ENCODE peak calls at places on chromosomes 6 and 20, in nine cellular contexts. D is GM12865, Y is fibroblast of villous mesenchyme, H is brain microvascular endothelial cell, F is skeletal muscle cell, J is PC-9, M is foreskin fibroblast, S is left lung, U is fibroblast of mammary gland. L is an unnamed sample.

GRCh38 chr20:38601216-38602184 is at the start of gene ARHGAP40:
- DNase-seq in D (peak; percentile 18), Y (no peak), H (no peak), F (no peak), J (peak; percentile 67), M (peak; percentile 30), S (peak; percentile 79), U (peak; percentile 14), L (no peak)

GRCh38 chr6:52724041-52724405 is 39.3 kb downstream of the GSTA2 start:
- DNase-seq in D (no peak), Y (peak; percentile 56), H (no peak), F (peak; percentile 46), J (no peak), M (peak; percentile 54), S (no peak), U (peak; percentile 91), L (no peak)

GRCh38 chr6:3723966-3724365 is 27.5 kb downstream of the PXDC1 start:
- DNase-seq in D (no peak), Y (no peak), H (peak; percentile 23), F (no peak), J (no peak), M (peak; percentile 60), S (peak; percentile 71), U (no peak), L (no peak)

GRCh38 chr6:6595946-6596345 is 7.4 kb downstream of the LY86 start:
- DNase-seq in D (no peak), Y (no peak), H (no peak), F (no peak), J (peak; percentile 65), M (no peak), S (no peak), U (no peak), L (no peak)

GRCh38 chr6:135464634-135465033 is 32.9 kb downstream of the AHI1 start:
- DNase-seq in D (peak; percentile 48), Y (no peak), H (no peak), F (no peak), J (no peak), M (no peak), S (no peak), U (no peak), L (no peak)

GRCh38 chr20:24633026-24633425 is 163.6 kb downstream of the SYNDIG1 start:
- DNase-seq in D (no peak), Y (no peak), H (no peak), F (no peak), J (no peak), M (peak; percentile 87), S (no peak), U (no peak), L (no peak)

GRCh38 chr6:3427740-3428085 is 29.1 kb downstream of the SLC22A23 start:
- DNase-seq in D (no peak), Y (no peak), H (no peak), F (no peak), J (no peak), M (no peak), S (no peak), U (peak; percentile 57), L (no peak)

GRCh38 chr20:43015566-43015965 is 174.1 kb downstream of the PTPRT start:
- DNase-seq in D (no peak), Y (no peak), H (no peak), F (no peak), J (no peak), M (no peak), S (no peak), U (no peak), L (no peak)

GRCh38 chr6:6218246-6219085 is 102.0 kb downstream of the F13A1 start:
- DNase-seq in D (no peak), Y (peak; percentile 4), H (peak; percentile 2), F (peak; percentile 9), J (no peak), M (peak; percentile 2), S (no peak), U (peak; percentile 75), L (peak; percentile 4)

GRCh38 chr6:15313367-15313766 is 67.5 kb downstream of the JARID2 start:
- DNase-seq in D (peak; percentile 58), Y (no peak), H (no peak), F (no peak), J (no peak), M (no peak), S (no peak), U (no peak), L (no peak)

DNA sequence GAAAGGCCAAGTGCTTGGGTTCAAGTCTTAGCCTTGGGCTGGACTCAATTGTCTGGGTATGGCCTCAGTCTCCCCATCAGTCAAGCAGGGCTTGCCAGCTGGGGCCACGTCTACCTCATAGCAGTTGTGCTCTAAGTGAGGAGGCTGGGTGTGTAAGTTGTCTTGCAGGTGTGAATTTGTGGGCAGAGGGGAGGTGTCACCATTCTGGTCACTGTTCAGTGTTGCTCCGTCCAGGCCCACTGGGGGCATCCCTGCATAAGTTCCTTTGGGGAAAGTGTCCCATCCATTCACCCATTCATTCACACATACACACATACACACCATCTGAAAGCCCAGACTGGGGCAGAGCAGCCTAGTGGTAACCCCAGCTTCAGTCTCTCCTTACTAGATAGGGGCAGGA is 36.3 kb downstream of the TFEB start:
- DNase-seq in D (peak; percentile 46), Y (no peak), H (no peak), F (no peak), J (no peak), M (no peak), S (no peak), U (no peak), L (no peak)
- H3K4me3 ChIP-seq in D (no peak overlapping the region), Y (no peak overlapping the region), H (no peak overlapping the region), F (no peak overlapping the region), J (no peak overlapping the region), M (no peak overlapping the region), S (no peak overlapping the region), U (no peak overlapping the region), L (no peak overlapping the region)

GRCh38 chr20:53872081-53872541 is 198.3 kb downstream of the BCAS1 start:
- DNase-seq in D (peak; percentile 37), Y (no peak), H (no peak), F (no peak), J (no peak), M (peak; percentile 31), S (no peak), U (no peak), L (no peak)
- H3K4me3 ChIP-seq in D (peak overlapping the region; percentile 37), Y (no peak overlapping the region), H (no peak overlapping the region), F (no peak overlapping the region), J (no peak overlapping the region), M (no peak overlapping the region), S (no peak overlapping the region), U (no peak overlapping the region), L (no peak overlapping the region)

GRCh38 chr20:58390659-58391035 is 1.6 kb downstream of the VAPB start:
- DNase-seq in D (no peak), Y (no peak), H (no peak), F (no peak), J (no peak), M (no peak), S (no peak), U (no peak), L (no peak)
- H3K4me3 ChIP-seq in D (peak overlapping the region; percentile 92), Y (peak overlapping the region; percentile 95), H (no peak overlapping the region), F (peak overlapping the region; percentile 83), J (peak overlapping the region; percentile 61), M (peak overlapping the region; percentile 64), S (no peak overlapping the region), U (peak overlapping the region; percentile 84), L (no peak overlapping the region)

GRCh38 chr20:53916173-53916512 is 154.3 kb downstream of the BCAS1 start:
- DNase-seq in D (no peak), Y (no peak), H (no peak), F (no peak), J (no peak), M (no peak), S (no peak), U (no peak), L (no peak)
- H3K4me3 ChIP-seq in D (peak overlapping the region; percentile 25), Y (no peak overlapping the region), H (no peak overlapping the region), F (no peak overlapping the region), J (peak overlapping the region; percentile 51), M (no peak overlapping the region), S (peak overlapping the region; percentile 54), U (peak overlapping the region; percentile 9), L (no peak overlapping the region)

DNA sequence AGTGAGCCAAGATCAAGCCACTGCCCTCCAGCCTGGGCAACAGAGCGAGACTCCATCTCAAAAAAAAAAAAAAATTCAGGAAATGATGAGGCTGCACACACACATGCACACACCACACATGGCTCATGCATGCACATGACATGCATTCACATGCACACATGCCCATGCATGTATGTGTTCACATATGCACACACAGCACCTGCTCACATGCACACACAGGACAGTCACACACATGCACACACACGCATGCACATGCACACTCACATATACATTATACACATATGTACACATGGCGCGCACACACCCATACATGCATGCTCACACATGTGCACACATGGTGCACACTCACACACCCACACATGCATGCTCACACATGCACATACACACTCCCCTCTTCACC is 22.5 kb downstream of the RIPOR3 start:
- DNase-seq in D (no peak), Y (no peak), H (no peak), F (no peak), J (no peak), M (no peak), S (no peak), U (no peak), L (no peak)
- H3K4me3 ChIP-seq in D (no peak overlapping the region), Y (no peak overlapping the region), H (no peak overlapping the region), F (no peak overlapping the region), J (no peak overlapping the region), M (no peak overlapping the region), S (no peak overlapping the region), U (no peak overlapping the region), L (no peak overlapping the region)

GRCh38 chr6:29850011-29850553 is 22.5 kb downstream of the HLA-G start:
- DNase-seq in D (no peak), Y (peak; percentile 6), H (no peak), F (no peak), J (no peak), M (peak; percentile 46), S (peak; percentile 83), U (peak; percentile 18), L (no peak)
- H3K4me3 ChIP-seq in D (no peak overlapping the region), Y (no peak overlapping the region), H (no peak overlapping the region), F (no peak overlapping the region), J (no peak overlapping the region), M (peak overlapping the region; percentile 5), S (no peak overlapping the region), U (no peak overlapping the region), L (no peak overlapping the region)

DNA sequence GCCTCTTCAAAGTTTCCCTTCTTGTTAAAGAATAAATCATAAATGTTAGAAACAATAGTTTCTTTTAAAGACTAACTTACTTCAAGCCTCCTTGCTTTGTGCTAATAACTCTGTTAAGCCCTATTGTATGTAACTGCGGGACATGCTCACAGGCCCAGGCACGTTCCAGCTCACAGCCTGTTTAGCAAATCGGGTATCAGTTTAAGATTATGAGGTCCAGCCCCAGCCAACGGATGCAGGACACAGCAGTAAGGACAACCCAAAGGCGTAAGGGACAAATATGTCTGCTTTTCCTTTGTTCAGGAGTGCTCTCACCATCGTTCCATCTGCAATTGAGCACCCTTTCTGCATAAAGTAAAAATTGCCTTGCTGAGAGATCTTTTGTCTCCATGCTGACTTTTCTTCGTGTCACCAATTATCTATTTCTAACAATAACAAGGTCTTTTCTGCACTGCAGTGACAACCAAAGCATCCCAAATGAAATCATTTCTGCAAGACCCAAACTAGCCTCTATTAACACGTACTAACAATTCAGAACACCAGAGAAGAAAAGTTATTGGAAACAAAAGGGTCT is 1.4 kb downstream of the C6orf52 start:
- DNase-seq in D (no peak), Y (no peak), H (no peak), F (no peak), J (no peak), M (no peak), S (no peak), U (no peak), L (no peak)
- H3K4me3 ChIP-seq in D (peak overlapping the region; percentile 94), Y (peak overlapping the region; percentile 100), H (peak overlapping the region; percentile 98), F (peak overlapping the region; percentile 96), J (peak overlapping the region; percentile 98), M (peak overlapping the region; percentile 89), S (peak overlapping the region; percentile 72), U (no peak overlapping the region), L (peak overlapping the region; percentile 76)

GRCh38 chr6:99422912-99423311 is 2.2 kb downstream of the PNISR start:
- DNase-seq in D (no peak), Y (no peak), H (no peak), F (no peak), J (no peak), M (no peak), S (no peak), U (no peak), L (no peak)
- H3K4me3 ChIP-seq in D (no peak overlapping the region), Y (no peak overlapping the region), H (no peak overlapping the region), F (no peak overlapping the region), J (no peak overlapping the region), M (no peak overlapping the region), S (no peak overlapping the region), U (no peak overlapping the region), L (no peak overlapping the region)

L was measured in kidney epithelial cell.